ENCODE peak calls at places on chromosomes 16 and 17, in five cellular contexts. One of them, this sample, is unnamed.

GRCh38 chr16:7548796-7549318 is 216.2 kb downstream of the RBFOX1 start:
- DNase-seq in ascending aorta: no peak
- DNase-seq in HAP-1: no peak
- DNase-seq in effector memory CD4-positive, alpha-beta T cell: no peak
- DNase-seq in CD4-positive, alpha-beta memory T cell: no peak
- DNase-seq in this sample: no peak

GRCh38 chr16:29992371-29992967 is 2.9 kb downstream of the HIRIP3 start:
- DNase-seq in HAP-1: no peak
- DNase-seq in effector memory CD4-positive, alpha-beta T cell: no peak
- DNase-seq in ascending aorta: no peak
- DNase-seq in CD4-positive, alpha-beta memory T cell: no peak
- DNase-seq in this sample: no peak

GRCh38 chr17:3003401-3004149 is 59.8 kb downstream of the OR1D5 start:
- DNase-seq in CD4-positive, alpha-beta memory T cell: no peak
- DNase-seq in HAP-1: no peak
- DNase-seq in effector memory CD4-positive, alpha-beta T cell: no peak
- DNase-seq in ascending aorta: no peak
- DNase-seq in this sample: no peak

GRCh38 chr17:50719924-50720805 is 762 bp downstream of the LUC7L3 start:
- DNase-seq in CD4-positive, alpha-beta memory T cell: no peak
- DNase-seq in HAP-1: no peak
- DNase-seq in ascending aorta: no peak
- DNase-seq in effector memory CD4-positive, alpha-beta T cell: no peak
- DNase-seq in this sample: no peak

GRCh38 chr16:72604375-72604774 is 432.4 kb upstream of the PMFBP1 start:
- DNase-seq in CD4-positive, alpha-beta memory T cell: no peak
- DNase-seq in effector memory CD4-positive, alpha-beta T cell: no peak
- DNase-seq in HAP-1: no peak
- DNase-seq in ascending aorta: no peak
- DNase-seq in this sample: no peak

GRCh38 chr17:9291912-9292562 is 270.7 kb downstream of the NTN1 start:
- DNase-seq in ascending aorta: peak; percentile 72
- DNase-seq in effector memory CD4-positive, alpha-beta T cell: no peak
- DNase-seq in CD4-positive, alpha-beta memory T cell: peak; percentile 3
- DNase-seq in HAP-1: peak; percentile 43
- DNase-seq in this sample: no peak

GRCh38 chr16:55494994-55495421 is 13.9 kb upstream of the LPCAT2 start:
- DNase-seq in ascending aorta: peak; percentile 72
- DNase-seq in effector memory CD4-positive, alpha-beta T cell: no peak
- DNase-seq in HAP-1: no peak
- DNase-seq in CD4-positive, alpha-beta memory T cell: no peak
- DNase-seq in this sample: no peak

GRCh38 chr16:13110124-13110796 is 208.9 kb downstream of the SHISA9 start:
- DNase-seq in ascending aorta: peak; percentile 91
- DNase-seq in CD4-positive, alpha-beta memory T cell: no peak
- DNase-seq in HAP-1: no peak
- DNase-seq in effector memory CD4-positive, alpha-beta T cell: no peak
- DNase-seq in this sample: no peak

GRCh38 chr16:27195941-27196595 is 7.3 kb upstream of the KDM8 start:
- DNase-seq in effector memory CD4-positive, alpha-beta T cell: peak; percentile 31
- DNase-seq in CD4-positive, alpha-beta memory T cell: peak; percentile 86
- DNase-seq in HAP-1: no peak
- DNase-seq in ascending aorta: no peak
- DNase-seq in this sample: no peak

GRCh38 chr17:4539576-4540223 is 15.5 kb downstream of the MYBBP1A start:
- DNase-seq in CD4-positive, alpha-beta memory T cell: no peak
- DNase-seq in effector memory CD4-positive, alpha-beta T cell: no peak
- DNase-seq in ascending aorta: no peak
- DNase-seq in HAP-1: no peak
- DNase-seq in this sample: no peak

GRCh38 chr16:65774350-65774749 is 592.1 kb upstream of the CDH5 start:
- DNase-seq in ascending aorta: no peak
- DNase-seq in HAP-1: no peak
- DNase-seq in effector memory CD4-positive, alpha-beta T cell: no peak
- DNase-seq in CD4-positive, alpha-beta memory T cell: no peak
- DNase-seq in this sample: no peak
- H3K9me3 ChIP-seq in ascending aorta: no peaks in the 10 kb centered on the region
- H3K9me3 ChIP-seq in HAP-1: peaks cover 2% of the 10 kb centered on the region
- H3K9me3 ChIP-seq in effector memory CD4-positive, alpha-beta T cell: no peaks in the 10 kb centered on the region
- H3K9me3 ChIP-seq in CD4-positive, alpha-beta memory T cell: no peaks in the 10 kb centered on the region
- H3K9me3 ChIP-seq in this sample: no peaks in the 10 kb centered on the region

DNA sequence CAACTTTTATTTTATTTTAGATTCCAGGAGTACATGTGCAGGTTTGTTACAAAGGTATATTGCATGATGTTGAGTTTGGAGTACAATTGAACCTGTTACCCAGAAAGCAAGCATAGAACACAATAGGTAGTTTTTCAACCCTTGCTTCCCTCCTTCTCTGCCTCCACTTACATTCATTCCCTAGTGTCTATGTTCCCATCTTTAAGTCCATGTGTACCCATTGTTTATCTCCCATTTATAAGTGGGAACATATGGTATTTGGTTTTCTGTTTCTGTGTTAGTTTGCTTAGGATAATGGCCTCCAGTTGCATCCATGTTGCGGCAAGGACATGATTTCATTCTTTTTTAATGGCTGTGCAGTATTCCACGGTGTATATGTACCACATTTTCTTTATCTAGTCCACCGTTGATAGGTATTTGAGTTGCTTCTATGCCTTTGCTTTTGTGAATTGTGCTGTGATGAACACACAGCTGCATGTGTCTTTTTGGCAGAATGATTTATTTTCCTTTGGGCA is 114.0 kb upstream of the NACA2 start:
- DNase-seq in ascending aorta: no peak
- DNase-seq in effector memory CD4-positive, alpha-beta T cell: no peak
- DNase-seq in CD4-positive, alpha-beta memory T cell: no peak
- DNase-seq in HAP-1: no peak
- DNase-seq in this sample: no peak
- H3K9me3 ChIP-seq in ascending aorta: peaks cover 4% of the 10 kb centered on the region
- H3K9me3 ChIP-seq in effector memory CD4-positive, alpha-beta T cell: peaks cover 14% of the 10 kb centered on the region
- H3K9me3 ChIP-seq in CD4-positive, alpha-beta memory T cell: no peaks in the 10 kb centered on the region
- H3K9me3 ChIP-seq in HAP-1: peaks cover 6% of the 10 kb centered on the region
- H3K9me3 ChIP-seq in this sample: peaks cover 9% of the 10 kb centered on the region

GRCh38 chr17:6919158-6919557 is 76.7 kb upstream of the ALOX12 start:
- DNase-seq in effector memory CD4-positive, alpha-beta T cell: no peak
- DNase-seq in CD4-positive, alpha-beta memory T cell: no peak
- DNase-seq in ascending aorta: no peak
- DNase-seq in HAP-1: no peak
- DNase-seq in this sample: no peak

GRCh38 chr17:6912110-6913051 is 80.9 kb upstream of the TEKT1 start:
- DNase-seq in HAP-1: no peak
- DNase-seq in effector memory CD4-positive, alpha-beta T cell: no peak
- DNase-seq in ascending aorta: no peak
- DNase-seq in CD4-positive, alpha-beta memory T cell: no peak
- DNase-seq in this sample: no peak

GRCh38 chr17:6914711-6915110 is 81.1 kb upstream of the ALOX12 start:
- DNase-seq in HAP-1: no peak
- DNase-seq in ascending aorta: no peak
- DNase-seq in CD4-positive, alpha-beta memory T cell: no peak
- DNase-seq in effector memory CD4-positive, alpha-beta T cell: no peak
- DNase-seq in this sample: no peak

GRCh38 chr17:6913608-6914443 is 82.0 kb upstream of the ALOX12 start:
- DNase-seq in effector memory CD4-positive, alpha-beta T cell: peak; percentile 50
- DNase-seq in ascending aorta: peak; percentile 77
- DNase-seq in HAP-1: peak; percentile 90
- DNase-seq in CD4-positive, alpha-beta memory T cell: peak; percentile 65
- DNase-seq in this sample: peak; percentile 68

DNA sequence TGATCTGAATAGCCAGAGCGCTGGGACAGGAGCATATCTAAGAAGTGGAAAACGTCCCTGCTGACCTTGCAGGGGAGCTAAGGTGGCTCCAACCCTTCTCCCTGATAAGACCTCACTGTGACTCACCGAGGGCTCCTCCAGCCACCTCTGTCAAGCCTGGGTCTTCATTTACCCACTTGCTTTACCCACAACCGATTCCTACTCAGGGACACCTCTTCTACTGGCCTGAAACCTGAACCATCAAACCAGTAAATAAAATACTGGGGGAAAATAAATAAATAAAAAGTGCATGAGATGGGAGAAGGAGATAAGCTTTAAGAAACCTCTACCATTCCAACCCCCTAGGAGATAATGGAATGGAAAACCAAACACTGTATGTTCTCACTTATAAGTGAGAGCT is 80.2 kb upstream of the ALOX12 start:
- DNase-seq in effector memory CD4-positive, alpha-beta T cell: no peak
- DNase-seq in CD4-positive, alpha-beta memory T cell: no peak
- DNase-seq in HAP-1: no peak
- DNase-seq in ascending aorta: no peak
- DNase-seq in this sample: no peak
- H3K9me3 ChIP-seq in effector memory CD4-positive, alpha-beta T cell: no peaks in the 10 kb centered on the region
- H3K9me3 ChIP-seq in CD4-positive, alpha-beta memory T cell: no peaks in the 10 kb centered on the region
- H3K9me3 ChIP-seq in HAP-1: no peaks in the 10 kb centered on the region
- H3K9me3 ChIP-seq in ascending aorta: no peaks in the 10 kb centered on the region
- H3K9me3 ChIP-seq in this sample: no peaks in the 10 kb centered on the region

GRCh38 chr17:53932386-53932785 is 109.7 kb downstream of the KIF2B start:
- DNase-seq in effector memory CD4-positive, alpha-beta T cell: no peak
- DNase-seq in ascending aorta: no peak
- DNase-seq in CD4-positive, alpha-beta memory T cell: no peak
- DNase-seq in HAP-1: no peak
- DNase-seq in this sample: no peak

DNA sequence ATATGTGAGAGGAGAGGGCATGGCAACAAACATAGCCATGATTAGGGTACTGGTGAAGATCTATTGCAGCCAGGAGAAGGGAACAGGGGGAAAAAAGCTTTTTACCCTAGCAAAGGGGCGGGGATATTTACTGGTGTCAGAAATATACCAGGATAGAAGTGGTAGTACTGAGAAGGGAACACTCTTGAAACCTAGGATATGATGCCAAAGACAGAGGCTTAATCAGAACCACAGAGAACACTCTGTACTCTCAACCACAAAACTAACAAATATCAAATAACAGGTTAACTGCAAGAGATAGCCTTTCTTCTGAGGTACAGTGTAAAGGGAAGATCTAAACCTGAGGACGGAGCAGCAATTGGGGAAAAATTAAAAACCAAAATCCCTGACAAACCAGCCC is 112.2 kb downstream of the KIF2B start:
- DNase-seq in CD4-positive, alpha-beta memory T cell: no peak
- DNase-seq in HAP-1: no peak
- DNase-seq in effector memory CD4-positive, alpha-beta T cell: no peak
- DNase-seq in ascending aorta: no peak
- DNase-seq in this sample: no peak
- H3K9me3 ChIP-seq in CD4-positive, alpha-beta memory T cell: no peaks in the 10 kb centered on the region
- H3K9me3 ChIP-seq in HAP-1: no peaks in the 10 kb centered on the region
- H3K9me3 ChIP-seq in effector memory CD4-positive, alpha-beta T cell: no peaks in the 10 kb centered on the region
- H3K9me3 ChIP-seq in ascending aorta: no peaks in the 10 kb centered on the region
- H3K9me3 ChIP-seq in this sample: no peaks in the 10 kb centered on the region

GRCh38 chr16:77190478-77191258 is at the start of gene MON1B:
- DNase-seq in ascending aorta: peak; percentile 99
- DNase-seq in effector memory CD4-positive, alpha-beta T cell: peak; percentile 93
- DNase-seq in CD4-positive, alpha-beta memory T cell: peak; percentile 97
- DNase-seq in HAP-1: peak; percentile 96
- DNase-seq in this sample: peak; percentile 90

GRCh38 chr16:77194295-77195231 is 3.6 kb downstream of the MON1B start:
- DNase-seq in ascending aorta: no peak
- DNase-seq in CD4-positive, alpha-beta memory T cell: no peak
- DNase-seq in effector memory CD4-positive, alpha-beta T cell: no peak
- DNase-seq in HAP-1: no peak
- DNase-seq in this sample: no peak

GRCh38 chr16:77191259-77191969 is 424 bp downstream of the MON1B start:
- DNase-seq in CD4-positive, alpha-beta memory T cell: no peak
- DNase-seq in effector memory CD4-positive, alpha-beta T cell: no peak
- DNase-seq in ascending aorta: no peak
- DNase-seq in HAP-1: no peak
- DNase-seq in this sample: peak; percentile 24

GRCh38 chr16:77193377-77193776 is 2.4 kb downstream of the MON1B start:
- DNase-seq in HAP-1: no peak
- DNase-seq in effector memory CD4-positive, alpha-beta T cell: no peak
- DNase-seq in ascending aorta: no peak
- DNase-seq in CD4-positive, alpha-beta memory T cell: no peak
- DNase-seq in this sample: no peak

GRCh38 chr16:77190190-77190477 is 856 bp upstream of the MON1B start:
- DNase-seq in ascending aorta: no peak
- DNase-seq in effector memory CD4-positive, alpha-beta T cell: no peak
- DNase-seq in HAP-1: no peak
- DNase-seq in CD4-positive, alpha-beta memory T cell: no peak
- DNase-seq in this sample: no peak
- H3K9me3 ChIP-seq in ascending aorta: no peaks in the 10 kb centered on the region
- H3K9me3 ChIP-seq in effector memory CD4-positive, alpha-beta T cell: no peaks in the 10 kb centered on the region
- H3K9me3 ChIP-seq in HAP-1: no peaks in the 10 kb centered on the region
- H3K9me3 ChIP-seq in CD4-positive, alpha-beta memory T cell: no peaks in the 10 kb centered on the region
- H3K9me3 ChIP-seq in this sample: no peaks in the 10 kb centered on the region

GRCh38 chr16:3471518-3472176 is 23.6 kb downstream of the C16orf90 start:
- DNase-seq in CD4-positive, alpha-beta memory T cell: no peak
- DNase-seq in HAP-1: no peak
- DNase-seq in effector memory CD4-positive, alpha-beta T cell: no peak
- DNase-seq in ascending aorta: no peak
- DNase-seq in this sample: no peak

GRCh38 chr16:3470723-3471122 is 24.6 kb downstream of the C16orf90 start:
- DNase-seq in HAP-1: no peak
- DNase-seq in CD4-positive, alpha-beta memory T cell: no peak
- DNase-seq in ascending aorta: no peak
- DNase-seq in effector memory CD4-positive, alpha-beta T cell: no peak
- DNase-seq in this sample: no peak

GRCh38 chr16:3468501-3468900 is 25.0 kb downstream of the NAA60 start:
- DNase-seq in CD4-positive, alpha-beta memory T cell: no peak
- DNase-seq in HAP-1: no peak
- DNase-seq in effector memory CD4-positive, alpha-beta T cell: no peak
- DNase-seq in ascending aorta: no peak
- DNase-seq in this sample: no peak

GRCh38 chr16:3467920-3468319 is 24.4 kb downstream of the NAA60 start:
- DNase-seq in effector memory CD4-positive, alpha-beta T cell: no peak
- DNase-seq in ascending aorta: no peak
- DNase-seq in HAP-1: no peak
- DNase-seq in CD4-positive, alpha-beta memory T cell: no peak
- DNase-seq in this sample: no peak

GRCh38 chr16:3469736-3470135 is 25.6 kb downstream of the C16orf90 start:
- DNase-seq in ascending aorta: no peak
- DNase-seq in HAP-1: no peak
- DNase-seq in CD4-positive, alpha-beta memory T cell: no peak
- DNase-seq in effector memory CD4-positive, alpha-beta T cell: no peak
- DNase-seq in this sample: no peak
- H3K9me3 ChIP-seq in ascending aorta: no peaks in the 10 kb centered on the region
- H3K9me3 ChIP-seq in HAP-1: no peaks in the 10 kb centered on the region
- H3K9me3 ChIP-seq in CD4-positive, alpha-beta memory T cell: no peaks in the 10 kb centered on the region
- H3K9me3 ChIP-seq in effector memory CD4-positive, alpha-beta T cell: no peaks in the 10 kb centered on the region
- H3K9me3 ChIP-seq in this sample: no peaks in the 10 kb centered on the region

GRCh38 chr17:66000216-66000615 is 191.7 kb downstream of the CEP112 start:
- DNase-seq in effector memory CD4-positive, alpha-beta T cell: no peak
- DNase-seq in CD4-positive, alpha-beta memory T cell: no peak
- DNase-seq in HAP-1: no peak
- DNase-seq in ascending aorta: no peak
- DNase-seq in this sample: no peak

GRCh38 chr17:66002807-66003206 is 189.1 kb downstream of the CEP112 start:
- DNase-seq in ascending aorta: no peak
- DNase-seq in CD4-positive, alpha-beta memory T cell: no peak
- DNase-seq in HAP-1: no peak
- DNase-seq in effector memory CD4-positive, alpha-beta T cell: no peak
- DNase-seq in this sample: no peak

GRCh38 chr17:65998675-65999074 is 193.3 kb downstream of the CEP112 start:
- DNase-seq in effector memory CD4-positive, alpha-beta T cell: no peak
- DNase-seq in CD4-positive, alpha-beta memory T cell: no peak
- DNase-seq in ascending aorta: no peak
- DNase-seq in HAP-1: no peak
- DNase-seq in this sample: no peak

GRCh38 chr17:66006654-66007053 is 185.3 kb downstream of the CEP112 start:
- DNase-seq in ascending aorta: no peak
- DNase-seq in effector memory CD4-positive, alpha-beta T cell: no peak
- DNase-seq in CD4-positive, alpha-beta memory T cell: no peak
- DNase-seq in HAP-1: no peak
- DNase-seq in this sample: no peak

GRCh38 chr17:66002063-66002585 is 189.8 kb downstream of the CEP112 start:
- DNase-seq in effector memory CD4-positive, alpha-beta T cell: no peak
- DNase-seq in CD4-positive, alpha-beta memory T cell: no peak
- DNase-seq in HAP-1: no peak
- DNase-seq in ascending aorta: no peak
- DNase-seq in this sample: no peak
- H3K9me3 ChIP-seq in effector memory CD4-positive, alpha-beta T cell: no peaks in the 10 kb centered on the region
- H3K9me3 ChIP-seq in CD4-positive, alpha-beta memory T cell: no peaks in the 10 kb centered on the region
- H3K9me3 ChIP-seq in HAP-1: no peaks in the 10 kb centered on the region
- H3K9me3 ChIP-seq in ascending aorta: no peaks in the 10 kb centered on the region
- H3K9me3 ChIP-seq in this sample: no peaks in the 10 kb centered on the region